ENCODE peak calls at places on chromosomes 2 and 18, in five cellular contexts. B is stomach, H is H54, G is endothelial cell of umbilical vein, N is adrenal gland. Y is an unnamed sample.

GRCh38 chr18:79496978-79497637 is 101.4 kb downstream of the NFATC1 start:
- DNase-seq in N (peak), H (no peak), B (no peak), G (no peak), Y (no peak)

GRCh38 chr18:65751145-65752085 is 603 bp downstream of the CDH7 start:
- DNase-seq in B (no peak), G (no peak), N (no peak), H (no peak), Y (peak)

GRCh38 chr2:156436477-156437085 is 402 bp downstream of the GPD2 start:
- DNase-seq in B (peak), G (peak), N (peak), H (peak), Y (peak)

GRCh38 chr2:135875491-135876065 is 665 bp downstream of the MCM6 start:
- DNase-seq in N (peak), G (peak), B (peak), H (peak), Y (peak)

GRCh38 chr2:72893594-72894319 is 6.5 kb downstream of the SPR start:
- DNase-seq in G (peak), N (peak), H (no peak), B (no peak), Y (peak)

GRCh38 chr2:189613650-189614420 is 33.2 kb upstream of the SLC40A1 start:
- DNase-seq in N (peak), H (no peak), G (peak), B (no peak), Y (peak)

GRCh38 chr2:25417715-25418369 is 76.1 kb upstream of the DNMT3A start:
- DNase-seq in H (no peak), G (no peak), N (no peak), B (no peak), Y (peak)

GRCh38 chr2:20221169-20221938 is 3.6 kb downstream of the SDC1 start:
- DNase-seq in B (no peak), H (no peak), N (no peak), G (no peak), Y (no peak)

GRCh38 chr2:40758778-40759177 is 306.9 kb upstream of the SLC8A1 start:
- DNase-seq in G (peak), H (no peak), N (no peak), B (no peak), Y (no peak)

GRCh38 chr2:233410191-233410760 is 56.0 kb downstream of the DGKD start:
- DNase-seq in G (peak), B (peak), H (no peak), N (peak), Y (no peak)

GRCh38 chr2:98683728-98684127 is 47.2 kb downstream of the MGAT4A start:
- DNase-seq in G (no peak), N (no peak), H (no peak), B (no peak), Y (no peak)
- TF ChIP-seq POLR2A in G (no peak), N (no peak), H (no peak), B (no peak), Y (no peak)

GRCh38 chr18:13613591-13614317 is 112.6 kb downstream of the FAM210A start:
- DNase-seq in G (no peak), H (no peak), B (no peak), N (no peak), Y (no peak)
- TF ChIP-seq POLR2A in G (no peak), H (no peak), B (no peak), N (no peak), Y (no peak)

DNA sequence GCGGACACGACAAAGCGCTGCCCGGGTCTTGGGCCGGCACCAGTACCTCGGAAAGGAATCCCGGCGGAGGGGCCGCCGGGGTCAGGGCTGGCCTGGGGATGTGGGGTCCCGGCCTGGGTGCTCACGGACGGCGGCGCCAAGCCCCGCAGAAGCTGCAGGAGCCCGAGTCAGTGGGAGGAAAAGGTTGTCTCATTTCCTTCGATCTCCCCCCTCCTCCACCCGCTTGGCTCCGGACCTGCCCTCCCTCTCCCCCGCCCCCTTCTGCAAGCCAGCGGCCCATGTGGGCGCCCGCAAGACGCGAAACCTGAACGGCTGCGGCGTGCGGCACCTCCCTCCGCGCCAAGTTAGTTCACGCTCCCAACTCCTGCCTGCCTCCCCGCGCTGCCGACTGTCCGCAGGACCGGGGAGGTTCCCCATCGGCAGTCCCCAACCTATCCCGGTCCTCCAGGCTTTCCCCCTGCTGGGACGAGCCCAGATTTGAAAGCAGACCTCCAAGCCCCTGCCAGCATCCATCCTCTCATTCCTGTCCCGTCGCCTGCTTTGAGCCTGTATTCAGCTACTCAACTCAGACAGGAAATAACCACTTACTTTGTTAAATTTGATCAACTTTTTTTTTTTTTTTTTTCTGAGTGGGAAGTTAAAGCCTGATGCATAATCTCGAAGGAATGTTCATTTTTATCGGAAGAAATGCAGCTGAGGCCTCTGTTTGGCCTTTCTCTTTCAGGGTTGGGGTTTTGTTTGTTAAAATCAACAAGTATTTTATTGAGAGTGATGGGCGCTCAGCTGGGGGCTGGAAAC is at the start of gene EVA1A:
- DNase-seq in N (peak), B (no peak), G (peak), H (peak), Y (no peak)
- TF ChIP-seq POLR2A in N (no peak), B (no peak), G (peak), H (peak), Y (no peak)

GRCh38 chr2:97662895-97663625 is 784 bp downstream of the ACTR1B start:
- DNase-seq in N (peak), H (peak), B (peak), G (peak), Y (peak)
- TF ChIP-seq POLR2A in N (peak), H (peak), B (no peak), G (peak), Y (no peak)

GRCh38 chr2:64363140-64363539 is 90.8 kb upstream of the LGALSL start:
- DNase-seq in H (no peak), G (no peak), B (no peak), N (no peak), Y (no peak)

GRCh38 chr2:64359176-64359891 is 94.6 kb upstream of the LGALSL start:
- DNase-seq in N (no peak), B (no peak), G (no peak), H (peak), Y (no peak)

GRCh38 chr2:64362562-64363026 is 91.4 kb upstream of the LGALSL start:
- DNase-seq in H (no peak), B (peak), G (no peak), N (no peak), Y (no peak)

GRCh38 chr2:64361151-64361938 is 92.6 kb upstream of the LGALSL start:
- DNase-seq in N (no peak), G (no peak), H (no peak), B (no peak), Y (no peak)

DNA sequence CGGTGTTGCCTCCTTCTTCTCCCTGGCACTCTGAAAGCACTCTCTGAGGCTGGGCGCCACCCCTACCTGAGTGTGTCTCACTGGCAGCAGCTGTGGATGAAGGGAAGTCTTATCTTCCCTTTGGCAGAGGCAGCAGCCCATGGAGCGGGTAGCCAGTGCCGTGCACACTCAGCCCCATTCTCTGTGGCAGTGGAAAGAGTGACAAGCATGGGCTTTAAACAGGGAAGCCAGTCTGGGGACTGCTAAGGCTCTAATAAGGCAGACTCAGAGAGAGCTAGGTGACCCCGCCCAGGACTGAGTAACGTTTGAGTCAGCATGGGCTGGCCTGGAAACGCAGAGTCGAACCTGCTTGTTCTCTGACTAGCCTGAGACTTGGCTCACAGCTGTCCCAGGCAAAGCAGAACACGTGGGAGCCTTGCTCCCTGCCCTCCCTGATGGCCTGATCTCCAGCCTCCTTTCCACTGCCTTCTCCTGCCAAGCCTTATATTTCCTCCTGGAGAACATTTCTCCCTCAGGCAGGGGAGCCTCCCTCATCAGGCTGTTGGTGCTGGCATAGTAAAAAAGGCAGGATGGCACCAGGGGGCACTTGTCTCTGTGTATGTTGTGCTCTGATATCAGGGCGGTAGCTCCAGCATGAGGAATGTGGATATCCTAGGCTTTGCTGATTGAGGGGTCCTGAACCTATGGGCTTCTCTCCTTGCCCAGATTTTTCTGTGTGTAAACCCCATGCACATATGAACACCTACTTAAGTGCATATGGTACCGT is 93.9 kb upstream of the LGALSL start:
- DNase-seq in B (peak), G (peak), H (peak), N (peak), Y (no peak)
- TF ChIP-seq POLR2A in B (no peak), G (no peak), H (no peak), N (no peak), Y (no peak)

GRCh38 chr2:240887631-240888030 is 8.3 kb downstream of the MAB21L4 start:
- DNase-seq in H (no peak), G (no peak), B (no peak), N (no peak), Y (no peak)

GRCh38 chr2:240885980-240886565 is 9.9 kb downstream of the MAB21L4 start:
- DNase-seq in N (no peak), H (no peak), G (no peak), B (no peak), Y (no peak)

GRCh38 chr2:240888130-240888889 is 7.6 kb downstream of the MAB21L4 start:
- DNase-seq in N (no peak), B (no peak), G (no peak), H (no peak), Y (no peak)

GRCh38 chr2:240885566-240885965 is 10.4 kb downstream of the MAB21L4 start:
- DNase-seq in N (no peak), B (no peak), G (no peak), H (no peak), Y (no peak)

DNA sequence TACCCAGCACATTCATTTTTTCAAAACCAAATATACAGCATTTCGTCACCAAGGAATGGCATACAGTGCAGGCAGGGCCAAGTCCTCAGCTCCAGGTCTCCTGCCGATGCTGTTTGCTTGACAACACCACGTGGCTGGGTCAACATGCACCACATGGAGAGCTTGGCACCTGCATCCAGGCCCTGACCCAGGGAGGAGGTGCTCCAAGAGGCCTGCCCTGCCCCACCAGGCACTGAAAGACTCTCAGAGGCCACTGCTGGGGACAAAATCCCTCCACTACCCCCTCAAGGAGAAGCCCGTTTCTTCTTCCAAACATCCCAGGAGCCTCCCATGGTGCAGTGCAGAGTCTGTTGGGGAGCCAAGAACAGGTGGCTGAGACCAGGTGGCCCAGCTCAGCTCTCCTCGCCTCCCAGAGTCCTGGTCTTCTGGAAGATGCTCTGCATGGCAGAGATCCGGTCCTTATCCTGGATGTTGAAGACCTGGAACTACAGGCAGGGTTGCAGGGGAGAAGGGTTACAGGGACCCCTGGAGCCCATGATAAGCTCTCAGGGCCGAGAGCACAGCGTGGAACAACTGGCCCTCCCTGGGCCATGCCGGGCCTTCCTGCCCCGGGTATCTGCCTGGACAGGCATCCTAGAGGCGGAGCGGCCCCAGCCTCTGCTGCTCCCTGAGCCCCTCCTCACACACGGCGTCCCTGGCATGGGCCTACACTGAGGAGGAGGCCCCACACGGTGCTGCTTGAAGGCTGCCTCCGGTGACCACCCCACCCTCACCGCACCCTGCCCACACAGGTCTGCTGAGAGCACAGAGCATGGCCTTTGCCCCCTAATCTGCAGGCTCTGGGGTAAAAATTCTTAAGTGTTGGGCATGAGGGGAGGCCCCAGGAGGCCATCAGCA is 9.0 kb downstream of the MAB21L4 start:
- DNase-seq in N (no peak), H (no peak), B (peak), G (no peak), Y (no peak)
- TF ChIP-seq POLR2A in N (no peak), H (no peak), B (no peak), G (no peak), Y (no peak)

GRCh38 chr2:7035884-7036283 is 118.7 kb downstream of the RNF144A start:
- DNase-seq in N (no peak), G (no peak), B (no peak), H (no peak), Y (no peak)

GRCh38 chr2:7031424-7032245 is 114.4 kb downstream of the RNF144A start:
- DNase-seq in H (no peak), N (peak), G (no peak), B (peak), Y (no peak)

GRCh38 chr2:7032371-7032770 is 115.2 kb downstream of the RNF144A start:
- DNase-seq in H (no peak), B (no peak), G (no peak), N (no peak), Y (no peak)

GRCh38 chr2:7033136-7033960 is 116.1 kb downstream of the RNF144A start:
- DNase-seq in H (no peak), N (no peak), B (no peak), G (no peak), Y (no peak)

GRCh38 chr2:7034313-7034712 is 117.1 kb downstream of the RNF144A start:
- DNase-seq in G (no peak), H (no peak), B (no peak), N (peak), Y (no peak)
- TF ChIP-seq POLR2A in G (no peak), H (no peak), B (no peak), N (no peak), Y (no peak)

DNA sequence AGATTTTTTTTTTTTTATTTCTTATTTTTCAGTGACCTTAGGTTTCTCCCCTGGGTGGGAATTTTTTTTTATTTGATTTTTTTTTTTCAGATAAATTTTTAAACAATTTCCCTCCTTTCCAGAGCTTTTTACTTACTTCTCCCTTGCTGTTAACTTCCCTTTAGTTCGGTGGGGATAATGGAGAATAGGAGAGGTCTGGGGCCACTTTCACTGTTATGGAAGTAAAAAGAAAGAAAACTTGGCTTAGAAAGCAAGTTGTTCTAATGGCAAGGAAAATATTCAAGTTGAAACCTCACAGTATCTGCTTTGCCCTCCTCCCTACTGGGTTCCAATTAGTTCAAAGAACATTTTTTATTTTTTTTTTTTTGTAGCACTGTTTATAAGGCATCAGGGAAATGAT is 537.1 kb upstream of the NXPH2 start:
- DNase-seq in G (no peak), N (no peak), H (no peak), B (no peak), Y (no peak)
- TF ChIP-seq POLR2A in G (no peak), N (no peak), H (no peak), B (no peak), Y (no peak)

DNA sequence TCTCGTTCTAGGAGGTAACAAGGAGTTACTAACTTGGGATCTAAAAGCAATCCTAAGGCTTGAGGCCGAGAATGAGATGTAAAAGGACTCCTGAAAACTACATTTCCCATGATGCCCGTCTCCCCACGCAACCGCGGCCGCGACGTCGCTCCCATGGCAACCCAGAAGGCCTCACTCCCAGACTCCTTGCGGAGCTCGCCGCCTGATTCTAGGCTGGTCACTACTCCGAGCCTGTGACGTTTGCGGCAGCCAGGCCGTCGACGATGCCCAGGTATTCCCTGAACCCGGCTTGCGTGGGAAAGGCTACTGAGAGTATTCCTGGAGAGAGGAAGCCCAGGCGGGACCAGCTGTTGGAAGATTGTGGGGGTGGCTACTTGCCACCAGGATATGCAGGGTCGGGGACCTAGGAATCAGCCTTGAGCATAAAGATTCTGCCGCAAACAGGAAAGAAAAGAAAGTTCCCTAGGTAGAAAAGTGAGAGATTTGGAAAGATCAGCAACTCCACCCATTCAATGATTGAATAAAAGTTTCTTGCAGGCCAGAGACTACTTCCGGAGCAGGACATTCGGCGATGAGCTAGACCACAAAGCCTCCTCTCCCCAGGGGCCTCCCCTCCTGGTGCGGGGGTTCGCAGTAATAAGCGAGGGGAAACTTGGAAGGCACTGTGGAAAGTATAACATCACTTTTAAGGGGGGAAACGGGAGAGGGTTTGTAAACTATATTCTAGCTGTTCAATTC is at the start of gene DYNC2LI1:
- DNase-seq in H (peak), G (peak), B (peak), N (peak), Y (peak)
- TF ChIP-seq POLR2A in H (peak), G (peak), B (peak), N (peak), Y (peak)

DNA sequence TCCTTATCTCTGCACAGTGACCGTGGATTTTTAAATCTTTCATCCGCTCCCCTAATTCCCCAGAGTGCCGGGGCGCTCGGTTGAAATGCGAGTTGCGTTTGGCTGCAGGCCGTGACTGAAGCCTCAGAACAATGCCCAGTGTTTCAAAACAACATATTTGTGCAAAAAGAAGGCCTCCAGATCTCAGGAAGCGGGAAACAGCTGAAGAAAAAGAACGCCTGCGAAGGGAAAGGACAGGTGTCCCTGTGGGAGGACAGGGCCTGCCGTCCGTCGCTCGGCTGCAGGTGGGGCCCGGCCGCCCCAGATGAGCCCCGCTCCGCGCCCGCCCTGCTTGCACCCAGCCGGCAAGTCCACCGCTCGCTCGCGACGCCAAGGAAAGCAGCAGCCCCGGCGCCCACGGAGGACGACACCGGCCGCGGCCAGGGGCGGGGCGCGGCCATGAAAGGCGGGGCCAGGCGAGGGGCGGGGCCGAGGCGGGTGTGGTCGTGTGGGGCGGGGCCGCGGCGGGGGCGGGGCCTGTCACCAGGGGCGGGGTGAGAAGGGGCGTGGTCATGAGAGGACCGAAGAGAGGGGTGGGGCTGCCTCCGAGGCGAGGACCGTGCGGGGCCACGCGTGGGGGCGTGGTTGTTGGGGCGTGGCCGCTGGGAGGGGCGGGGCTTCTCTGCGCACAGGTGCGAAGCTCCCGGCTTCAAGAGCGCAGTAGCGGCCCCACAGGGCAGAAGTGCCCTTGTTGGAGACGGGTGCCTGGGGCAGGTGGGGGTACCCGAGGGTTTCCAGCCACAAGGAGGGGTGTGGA is 17.6 kb upstream of the BOK start:
- DNase-seq in G (peak), B (peak), N (peak), H (peak), Y (peak)
- TF ChIP-seq POLR2A in G (peak), B (no peak), N (no peak), H (peak), Y (no peak)